ENCODE peak calls at places on chromosomes 13 and 19, in five cellular contexts. I, E, R, O and W are unnamed samples.
A peak's percentile ranks its signal among the peaks of the same experiment; 100 is the strongest.

GRCh38 chr13:77975358-77976042 is 56.9 kb upstream of the EDNRB start:
- DNase-seq in R (no peak), E (no peak), O (no peak), I (no peak), W (no peak)

GRCh38 chr13:79709526-79709925 is 228.6 kb downstream of the NDFIP2 start:
- DNase-seq in R (no peak), E (no peak), O (no peak), I (no peak), W (no peak)

GRCh38 chr13:31001647-31002046 is 69.2 kb downstream of the TEX26 start:
- DNase-seq in R (no peak), O (no peak), E (no peak), I (no peak), W (no peak)

GRCh38 chr19:11370744-11371143 is 3.7 kb upstream of the SWSAP1 start:
- DNase-seq in E (no peak), R (no peak), I (no peak), O (no peak), W (no peak)

GRCh38 chr13:21171420-21171819 is 4.9 kb downstream of the SKA3 start:
- DNase-seq in R (no peak), E (no peak), I (no peak), O (no peak), W (no peak)

GRCh38 chr13:80215368-80215767 is 125.6 kb downstream of the SPRY2 start:
- DNase-seq in I (no peak), E (no peak), R (no peak), O (no peak), W (no peak)

GRCh38 chr13:50714886-50715285 is 128.6 kb downstream of the DLEU7 start:
- DNase-seq in R (no peak), E (no peak), I (no peak), O (no peak), W (no peak)

GRCh38 chr19:43423779-43424178 is 9.1 kb downstream of the TEX101 start:
- DNase-seq in R (no peak), E (no peak), O (no peak), I (no peak), W (no peak)

GRCh38 chr13:86562876-86563275 is 763.7 kb upstream of the SLITRK6 start:
- DNase-seq in O (no peak), R (no peak), I (no peak), E (no peak), W (no peak)

GRCh38 chr19:18221815-18222725 is 4.2 kb downstream of the PDE4C start:
- DNase-seq in R (no peak), I (no peak), E (no peak), O (no peak), W (no peak)

GRCh38 chr13:45339867-45340266 is 1.1 kb downstream of the TPT1 start:
- DNase-seq in E (no peak), R (no peak), I (no peak), O (no peak), W (no peak)

GRCh38 chr13:40149611-40150283 is 494.3 kb downstream of the COG6 start:
- DNase-seq in O (no peak), E (no peak), I (no peak), R (no peak), W (peak; percentile 35)

GRCh38 chr19:4732680-4733114 is 9.1 kb upstream of the DPP9 start:
- DNase-seq in R (no peak), O (no peak), I (no peak), E (no peak), W (no peak)

GRCh38 chr13:113225515-113225914 is 16.1 kb downstream of the CUL4A start:
- DNase-seq in I (peak; percentile 47), E (no peak), O (no peak), R (no peak), W (no peak)

GRCh38 chr13:51643882-51644281 is 59.6 kb downstream of the WDFY2 start:
- DNase-seq in E (no peak), R (no peak), O (no peak), I (no peak), W (no peak)

GRCh38 chr13:73984949-73985691 is 149.1 kb downstream of the KLF12 start:
- DNase-seq in O (peak; percentile 32), I (no peak), E (no peak), R (no peak), W (no peak)

GRCh38 chr19:35716985-35717664 is 678 bp upstream of the KMT2B start:
- DNase-seq in E (peak; percentile 86), I (peak; percentile 99), O (peak; percentile 98), R (peak; percentile 97), W (peak; percentile 75)

GRCh38 chr13:44300895-44301638 is 72.6 kb upstream of the SERP2 start:
- DNase-seq in E (peak; percentile 27), O (peak; percentile 66), R (peak; percentile 57), I (no peak), W (peak; percentile 88)

GRCh38 chr19:35734889-35735288 is 7.4 kb downstream of the IGFLR1 start:
- DNase-seq in I (no peak), O (no peak), E (no peak), R (no peak), W (no peak)

GRCh38 chr13:111472083-111472482 is 151.6 kb downstream of the TEX29 start:
- DNase-seq in I (no peak), R (no peak), E (no peak), O (no peak), W (no peak)

GRCh38 chr13:29594310-29594709 is 1.2 kb downstream of the SLC7A1 start:
- DNase-seq in E (no peak), I (no peak), O (no peak), R (peak; percentile 37), W (no peak)

GRCh38 chr13:76231522-76232167 is 595.5 kb downstream of the LMO7 start:
- DNase-seq in O (no peak), E (no peak), I (no peak), R (no peak), W (no peak)

GRCh38 chr19:16620018-16620417 is 8.0 kb downstream of the MED26 start:
- DNase-seq in I (no peak), E (no peak), R (no peak), O (no peak), W (no peak)
- TF ChIP-seq CTCF in I (no peak), E (no peak), R (no peak), O (no peak), W (no peak)

GRCh38 chr19:44865196-44865767 is 19.2 kb downstream of the NECTIN2 start:
- DNase-seq in E (no peak), R (no peak), O (no peak), I (no peak), W (no peak)
- H3K36me3 ChIP-seq in E (no peaks in the 10 kb centered on the region), R (peaks cover 4% of the 10 kb centered on the region), O (peaks cover 44% of the 10 kb centered on the region), I (peaks cover 14% of the 10 kb centered on the region), W (no peaks in the 10 kb centered on the region)

DNA sequence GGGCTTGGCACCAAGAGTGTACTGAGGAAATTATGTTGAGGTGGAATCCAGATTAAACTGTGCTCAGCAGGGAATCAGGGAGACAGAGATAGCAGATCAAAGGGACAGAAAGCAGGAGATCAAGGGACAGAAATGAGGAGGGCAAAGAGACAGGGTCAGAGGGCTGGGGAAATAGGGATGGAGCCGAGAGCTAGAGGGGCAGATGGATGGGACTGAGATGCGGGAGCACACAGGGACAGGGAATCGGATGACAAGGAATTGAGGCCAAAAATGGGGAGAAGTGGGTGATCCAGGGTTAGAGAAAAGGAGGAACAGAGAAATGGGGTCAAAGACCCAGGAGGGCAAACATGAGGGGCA is 6.1 kb downstream of the ERFL start:
- DNase-seq in I (no peak), R (no peak), E (no peak), O (no peak), W (no peak)
- H3K27me3 ChIP-seq in I (peaks cover 66% of the 10 kb centered on the region), R (peaks cover 17% of the 10 kb centered on the region), E (no peaks in the 10 kb centered on the region), O (peaks cover 75% of the 10 kb centered on the region), W (peaks cover 82% of the 10 kb centered on the region)

GRCh38 chr19:8307400-8307964 is 676 bp downstream of the CD320 start:
- DNase-seq in E (no peak), O (no peak), I (peak; percentile 78), R (no peak), W (peak; percentile 24)
- TF ChIP-seq CTCF in E (no peak), O (no peak), I (no peak), R (no peak), W (no peak)

DNA sequence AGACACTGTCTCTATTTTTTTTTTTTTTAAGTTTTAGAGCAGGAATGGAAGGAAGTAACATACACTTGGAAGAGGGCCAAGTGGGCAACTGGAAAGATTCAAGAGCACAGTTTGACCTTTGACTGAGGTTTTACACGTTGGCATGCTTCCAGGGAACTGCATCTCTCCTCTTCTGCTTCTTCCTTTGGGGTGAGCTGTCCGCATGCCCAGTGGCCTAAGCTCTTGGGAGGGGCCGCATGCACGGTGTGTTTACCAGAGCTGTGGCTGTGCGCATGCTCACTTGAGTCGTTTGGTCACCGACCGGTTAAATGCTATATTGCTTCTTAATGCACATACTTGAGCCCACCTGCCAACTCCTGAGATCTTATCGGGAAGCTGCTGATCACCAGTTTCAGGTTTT is 727.7 kb downstream of the UQCRFS1 start:
- DNase-seq in E (no peak), R (no peak), O (peak; percentile 38), I (peak; percentile 71), W (no peak)
- H3K36me3 ChIP-seq in E (no peaks in the 10 kb centered on the region), R (no peaks in the 10 kb centered on the region), O (no peaks in the 10 kb centered on the region), I (no peaks in the 10 kb centered on the region), W (no peaks in the 10 kb centered on the region)

GRCh38 chr13:110301606-110302131 is 5.3 kb downstream of the COL4A1 start:
- DNase-seq in E (no peak), O (peak; percentile 19), I (no peak), R (no peak), W (no peak)

GRCh38 chr13:110302154-110302553 is 4.8 kb downstream of the COL4A1 start:
- DNase-seq in R (no peak), O (no peak), E (no peak), I (no peak), W (no peak)

GRCh38 chr13:110302986-110303385 is 4.0 kb downstream of the COL4A1 start:
- DNase-seq in I (no peak), E (no peak), R (no peak), O (no peak), W (no peak)

GRCh38 chr13:110300090-110300815 is 6.7 kb downstream of the COL4A1 start:
- DNase-seq in O (no peak), E (no peak), R (no peak), I (no peak), W (no peak)

GRCh38 chr13:110301083-110301482 is 5.9 kb downstream of the COL4A1 start:
- DNase-seq in I (no peak), R (no peak), E (no peak), O (no peak), W (no peak)
- H3K27me3 ChIP-seq in I (no peaks in the 10 kb centered on the region), R (peaks cover 7% of the 10 kb centered on the region), E (peaks cover 3% of the 10 kb centered on the region), O (no peaks in the 10 kb centered on the region), W (no peaks in the 10 kb centered on the region)

GRCh38 chr19:3557461-3558248 is at the start of gene MFSD12:
- DNase-seq in I (peak; percentile 97), E (peak; percentile 94), O (peak; percentile 97), R (peak; percentile 95), W (peak; percentile 93)
- TF ChIP-seq CTCF in I (no peak), E (no peak), O (no peak), R (no peak), W (no peak)